ENCODE peak calls at places on chromosomes 7 and 10, in eight cellular contexts. A, I, R, N, K, B, C and J are unnamed samples.

GRCh38 chr10:123614888-123615287 is 51.3 kb upstream of the GPR26 start:
- DNase-seq in C (peak), N (no peak), A (no peak), K (peak), B (peak), R (peak), I (peak), J (peak)

GRCh38 chr7:158101821-158102450 is 485.7 kb downstream of the PTPRN2 start:
- DNase-seq in K (no peak), C (no peak), R (no peak), N (no peak), A (no peak), I (no peak), B (no peak), J (no peak)

GRCh38 chr10:71999360-72000072 is 35.3 kb downstream of the CHST3 start:
- DNase-seq in R (peak), C (no peak), N (no peak), K (no peak), I (peak), B (peak), A (no peak), J (peak)

GRCh38 chr10:49690673-49691356 is 11.4 kb downstream of the C10orf53 start:
- DNase-seq in A (no peak), N (no peak), C (no peak), I (no peak), R (no peak), B (no peak), K (no peak), J (peak)

GRCh38 chr10:110641256-110641655 is 2.9 kb upstream of the RBM20 start:
- DNase-seq in B (no peak), A (peak), C (no peak), R (peak), I (peak), K (no peak), N (peak), J (peak)

GRCh38 chr7:100914208-100914878 is 18.7 kb upstream of the ACHE start:
- DNase-seq in K (no peak), A (no peak), I (no peak), N (no peak), B (no peak), C (no peak), R (no peak), J (no peak)

GRCh38 chr7:44212581-44213184 is 11.9 kb downstream of the YKT6 start:
- DNase-seq in K (peak), R (no peak), C (no peak), B (no peak), I (no peak), A (no peak), N (no peak), J (no peak)

GRCh38 chr7:32942783-32943653 is 14.2 kb upstream of the FKBP9 start:
- DNase-seq in R (peak), A (peak), I (peak), K (peak), B (peak), C (peak), N (peak), J (peak)

GRCh38 chr7:157010588-157011332 is at the start of gene MNX1:
- DNase-seq in B (no peak), K (peak), N (peak), C (peak), A (peak), I (peak), R (peak), J (peak)

GRCh38 chr10:115093776-115094361 is 704 bp downstream of the ATRNL1 start:
- DNase-seq in R (no peak), C (peak), B (no peak), N (peak), I (peak), A (no peak), K (peak), J (no peak)

GRCh38 chr10:3213758-3214545 is 41.4 kb upstream of the PITRM1 start:
- DNase-seq in C (no peak), A (no peak), R (no peak), N (no peak), K (no peak), B (no peak), I (no peak), J (no peak)

GRCh38 chr10:62811159-62811875 is 4.8 kb downstream of the EGR2 start:
- DNase-seq in I (no peak), B (no peak), N (no peak), C (no peak), K (no peak), A (no peak), R (no peak), J (no peak)

GRCh38 chr10:4337581-4337980 is 488.4 kb upstream of the AKR1E2 start:
- DNase-seq in B (no peak), N (no peak), A (no peak), I (no peak), C (no peak), R (no peak), K (no peak), J (no peak)

GRCh38 chr7:152315845-152316244 is 120.0 kb downstream of the KMT2C start:
- DNase-seq in A (no peak), I (no peak), K (no peak), N (no peak), R (no peak), B (no peak), C (no peak), J (no peak)

GRCh38 chr7:36300696-36301350 is 88.8 kb upstream of the ANLN start:
- DNase-seq in R (no peak), K (no peak), B (no peak), N (no peak), C (no peak), A (no peak), I (peak), J (peak)

GRCh38 chr7:141754939-141755338 is 9.0 kb upstream of the TAS2R3 start:
- DNase-seq in N (peak), B (no peak), C (no peak), I (peak), K (no peak), R (no peak), A (no peak), J (peak)

GRCh38 chr7:159165352-159165751 is 20.7 kb upstream of the VIPR2 start:
- DNase-seq in A (no peak), K (no peak), B (no peak), N (no peak), R (no peak), I (no peak), C (no peak), J (no peak)

GRCh38 chr7:106065560-106066500 is 46.3 kb downstream of the SYPL1 start:
- DNase-seq in C (peak), N (no peak), R (no peak), A (peak), I (no peak), K (no peak), B (no peak), J (no peak)

GRCh38 chr10:82411416-82411815 is 536.4 kb downstream of the NRG3 start:
- DNase-seq in A (no peak), B (no peak), K (no peak), I (no peak), N (no peak), R (no peak), C (no peak), J (no peak)

GRCh38 chr10:33252794-33253203 is 81.7 kb downstream of the NRP1 start:
- DNase-seq in N (no peak), B (no peak), C (no peak), I (peak), A (peak), R (no peak), K (no peak), J (peak)

GRCh38 chr10:121041499-121041898 is 190.3 kb downstream of the WDR11 start:
- DNase-seq in K (no peak), B (no peak), I (no peak), R (no peak), C (no peak), N (no peak), A (no peak), J (no peak)

GRCh38 chr7:16586081-16586874 is 59.3 kb downstream of the ANKMY2 start:
- DNase-seq in K (no peak), N (no peak), C (no peak), I (no peak), A (no peak), R (no peak), B (no peak), J (no peak)

GRCh38 chr7:151852486-151853396 is 24.2 kb downstream of the PRKAG2 start:
- DNase-seq in A (no peak), C (no peak), K (no peak), B (no peak), N (no peak), R (peak), I (no peak), J (no peak)

GRCh38 chr10:77939561-77940001 is 13.0 kb upstream of the DLG5 start:
- DNase-seq in I (no peak), A (no peak), N (no peak), R (peak), B (no peak), C (no peak), K (no peak), J (no peak)

GRCh38 chr10:69409968-69410367 is 6.8 kb downstream of the TACR2 start:
- DNase-seq in R (no peak), K (peak), A (no peak), I (no peak), C (no peak), N (no peak), B (no peak), J (no peak)

GRCh38 chr7:127304087-127304486 is 51.3 kb upstream of the GRM8 start:
- DNase-seq in B (no peak), N (no peak), C (no peak), R (no peak), I (no peak), K (no peak), A (no peak), J (no peak)

GRCh38 chr10:25867321-25867720 is 66.7 kb upstream of the MYO3A start:
- DNase-seq in A (no peak), N (no peak), B (no peak), I (no peak), C (no peak), R (no peak), K (no peak), J (peak)

GRCh38 chr10:62657244-62657835 is 147.2 kb upstream of the ADO start:
- DNase-seq in I (no peak), A (no peak), R (no peak), B (no peak), C (no peak), K (no peak), N (no peak), J (no peak)